ENCODE peak calls at places on chromosome 19, in eight cellular contexts. T is MV-4-11; Z is mesendoderm; A is WERI-Rb-1; J is activated CD4-positive, alpha-beta T cell treated with anti-CD3 and anti-CD28 coated beads, Interleukin-2, amount 50 U/mL, for 48 hours; G is Karpas-422; D is left ventricle myocardium inferior; R is activated CD8-positive, alpha-beta memory T cell treated with anti-CD3 and anti-CD28 coated beads for 1 hour. L is an unnamed sample.

GRCh38 chr19:5593963-5594255 is 26.2 kb upstream of the TINCR start:
- DNase-seq in T (no peak), Z (no peak), A (no peak), J (no peak), G (no peak), D (no peak), R (no peak), L (no peak)

GRCh38 chr19:45809643-45810159 is 5.4 kb downstream of the RSPH6A start:
- DNase-seq in T (peak; percentile 77), Z (peak; percentile 51), A (no peak), J (no peak), G (no peak), D (no peak), R (no peak), L (no peak)

GRCh38 chr19:13825489-13826475 is 30.5 kb downstream of the ZSWIM4 start:
- DNase-seq in T (peak; percentile 36), Z (peak; percentile 87), A (peak; percentile 55), J (no peak), G (peak; percentile 71), D (no peak), R (no peak), L (no peak)

GRCh38 chr19:12995596-12996541 is 594 bp downstream of the NFIX start:
- DNase-seq in T (no peak), Z (no peak), A (no peak), J (no peak), G (no peak), D (no peak), R (no peak), L (no peak)

GRCh38 chr19:18074192-18074591 is 12.5 kb downstream of the IL12RB1 start:
- DNase-seq in T (no peak), Z (peak; percentile 50), A (peak; percentile 72), J (no peak), G (no peak), D (no peak), R (no peak), L (no peak)

GRCh38 chr19:41408256-41408655 is 10.6 kb downstream of the BCKDHA start:
- DNase-seq in T (peak; percentile 75), Z (peak; percentile 59), A (no peak), J (no peak), G (peak; percentile 76), D (no peak), R (no peak), L (no peak)

GRCh38 chr19:6556480-6556879 is 25.7 kb downstream of the TNFSF9 start:
- DNase-seq in T (peak; percentile 54), Z (no peak), A (no peak), J (peak; percentile 40), G (no peak), D (no peak), R (no peak), L (no peak)

GRCh38 chr19:37470216-37470615 is 1.1 kb downstream of the ZNF570 start:
- DNase-seq in T (no peak), Z (no peak), A (no peak), J (no peak), G (no peak), D (no peak), R (no peak), L (no peak)

GRCh38 chr19:5918463-5919079 is 4.5 kb downstream of the CAPS start:
- DNase-seq in T (no peak), Z (no peak), A (no peak), J (no peak), G (no peak), D (no peak), R (no peak), L (no peak)

GRCh38 chr19:36573948-36574726 is 1.0 kb upstream of the ZNF529 start:
- DNase-seq in T (no peak), Z (peak; percentile 14), A (no peak), J (no peak), G (no peak), D (no peak), R (no peak), L (no peak)

GRCh38 chr19:8363803-8364771 is at the start of gene ANGPTL4:
- DNase-seq in T (no peak), Z (peak; percentile 64), A (peak; percentile 74), J (peak; percentile 86), G (no peak), D (peak; percentile 77), R (no peak), L (peak; percentile 89)